ENCODE peak calls at places on chromosome 7, in seven cellular contexts. One of them, this sample, is unnamed.

GRCh38 chr7:131656980-131657725 is 100.7 kb upstream of the PODXL start:
- DNase-seq in stimulated activated CD4-positive, alpha-beta T cell treated with anti-CD3 and anti-CD28 coated beads, Interleukin-12 subunit alpha, Interleukin-12 subunit beta, amount 100 ng/mL, for 4 hours: no peak
- DNase-seq in occipital lobe: no peak
- DNase-seq in HEK293T: no peak
- DNase-seq in upper lobe of left lung: no peak
- DNase-seq in astrocyte of the hippocampus: no peak
- DNase-seq in ascending aorta: no peak
- DNase-seq in this sample: no peak

GRCh38 chr7:157269341-157270059 is 67.3 kb upstream of the DNAJB6 start:
- DNase-seq in ascending aorta: no peak
- DNase-seq in HEK293T: no peak
- DNase-seq in upper lobe of left lung: no peak
- DNase-seq in occipital lobe: no peak
- DNase-seq in stimulated activated CD4-positive, alpha-beta T cell treated with anti-CD3 and anti-CD28 coated beads, Interleukin-12 subunit alpha, Interleukin-12 subunit beta, amount 100 ng/mL, for 4 hours: no peak
- DNase-seq in astrocyte of the hippocampus: no peak
- DNase-seq in this sample: no peak

GRCh38 chr7:7867835-7868234 is 100.8 kb upstream of the GLCCI1 start:
- DNase-seq in ascending aorta: no peak
- DNase-seq in upper lobe of left lung: no peak
- DNase-seq in stimulated activated CD4-positive, alpha-beta T cell treated with anti-CD3 and anti-CD28 coated beads, Interleukin-12 subunit alpha, Interleukin-12 subunit beta, amount 100 ng/mL, for 4 hours: no peak
- DNase-seq in occipital lobe: no peak
- DNase-seq in HEK293T: no peak
- DNase-seq in astrocyte of the hippocampus: no peak
- DNase-seq in this sample: no peak

GRCh38 chr7:157928808-157929425 is 592.1 kb downstream of the DNAJB6 start:
- DNase-seq in occipital lobe: no peak
- DNase-seq in stimulated activated CD4-positive, alpha-beta T cell treated with anti-CD3 and anti-CD28 coated beads, Interleukin-12 subunit alpha, Interleukin-12 subunit beta, amount 100 ng/mL, for 4 hours: no peak
- DNase-seq in HEK293T: no peak
- DNase-seq in ascending aorta: no peak
- DNase-seq in upper lobe of left lung: no peak
- DNase-seq in astrocyte of the hippocampus: no peak
- DNase-seq in this sample: no peak

GRCh38 chr7:158244873-158245723 is 342.5 kb downstream of the PTPRN2 start:
- DNase-seq in stimulated activated CD4-positive, alpha-beta T cell treated with anti-CD3 and anti-CD28 coated beads, Interleukin-12 subunit alpha, Interleukin-12 subunit beta, amount 100 ng/mL, for 4 hours: no peak
- DNase-seq in upper lobe of left lung: peak
- DNase-seq in ascending aorta: no peak
- DNase-seq in HEK293T: no peak
- DNase-seq in astrocyte of the hippocampus: no peak
- DNase-seq in occipital lobe: no peak
- DNase-seq in this sample: no peak

GRCh38 chr7:69245646-69246045 is 352.6 kb upstream of the AUTS2 start:
- DNase-seq in HEK293T: no peak
- DNase-seq in ascending aorta: no peak
- DNase-seq in astrocyte of the hippocampus: peak
- DNase-seq in stimulated activated CD4-positive, alpha-beta T cell treated with anti-CD3 and anti-CD28 coated beads, Interleukin-12 subunit alpha, Interleukin-12 subunit beta, amount 100 ng/mL, for 4 hours: no peak
- DNase-seq in occipital lobe: no peak
- DNase-seq in upper lobe of left lung: no peak
- DNase-seq in this sample: no peak

GRCh38 chr7:55973747-55974250 is 9.4 kb downstream of the NIPSNAP2 start:
- DNase-seq in astrocyte of the hippocampus: no peak
- DNase-seq in upper lobe of left lung: no peak
- DNase-seq in stimulated activated CD4-positive, alpha-beta T cell treated with anti-CD3 and anti-CD28 coated beads, Interleukin-12 subunit alpha, Interleukin-12 subunit beta, amount 100 ng/mL, for 4 hours: no peak
- DNase-seq in ascending aorta: no peak
- DNase-seq in occipital lobe: no peak
- DNase-seq in HEK293T: no peak
- DNase-seq in this sample: no peak

GRCh38 chr7:92448185-92448747 is 984 bp downstream of the GATAD1 start:
- DNase-seq in occipital lobe: no peak
- DNase-seq in ascending aorta: no peak
- DNase-seq in astrocyte of the hippocampus: peak
- DNase-seq in HEK293T: peak
- DNase-seq in stimulated activated CD4-positive, alpha-beta T cell treated with anti-CD3 and anti-CD28 coated beads, Interleukin-12 subunit alpha, Interleukin-12 subunit beta, amount 100 ng/mL, for 4 hours: peak
- DNase-seq in upper lobe of left lung: no peak
- DNase-seq in this sample: no peak

GRCh38 chr7:14754631-14755030 is 147.9 kb downstream of the DGKB start:
- DNase-seq in occipital lobe: no peak
- DNase-seq in astrocyte of the hippocampus: peak
- DNase-seq in ascending aorta: no peak
- DNase-seq in upper lobe of left lung: no peak
- DNase-seq in HEK293T: no peak
- DNase-seq in stimulated activated CD4-positive, alpha-beta T cell treated with anti-CD3 and anti-CD28 coated beads, Interleukin-12 subunit alpha, Interleukin-12 subunit beta, amount 100 ng/mL, for 4 hours: no peak
- DNase-seq in this sample: no peak

GRCh38 chr7:49611951-49612350 is 161.5 kb upstream of the VWC2 start:
- DNase-seq in upper lobe of left lung: no peak
- DNase-seq in occipital lobe: no peak
- DNase-seq in HEK293T: no peak
- DNase-seq in stimulated activated CD4-positive, alpha-beta T cell treated with anti-CD3 and anti-CD28 coated beads, Interleukin-12 subunit alpha, Interleukin-12 subunit beta, amount 100 ng/mL, for 4 hours: no peak
- DNase-seq in ascending aorta: no peak
- DNase-seq in astrocyte of the hippocampus: no peak
- DNase-seq in this sample: no peak

GRCh38 chr7:55557666-55558188 is 14.6 kb downstream of the VOPP1 start:
- DNase-seq in occipital lobe: no peak
- DNase-seq in HEK293T: no peak
- DNase-seq in stimulated activated CD4-positive, alpha-beta T cell treated with anti-CD3 and anti-CD28 coated beads, Interleukin-12 subunit alpha, Interleukin-12 subunit beta, amount 100 ng/mL, for 4 hours: no peak
- DNase-seq in upper lobe of left lung: no peak
- DNase-seq in ascending aorta: no peak
- DNase-seq in astrocyte of the hippocampus: no peak
- DNase-seq in this sample: no peak

GRCh38 chr7:75804004-75804403 is 9.6 kb downstream of the CCL24 start:
- DNase-seq in occipital lobe: no peak
- DNase-seq in stimulated activated CD4-positive, alpha-beta T cell treated with anti-CD3 and anti-CD28 coated beads, Interleukin-12 subunit alpha, Interleukin-12 subunit beta, amount 100 ng/mL, for 4 hours: no peak
- DNase-seq in ascending aorta: no peak
- DNase-seq in astrocyte of the hippocampus: no peak
- DNase-seq in upper lobe of left lung: no peak
- DNase-seq in HEK293T: no peak
- DNase-seq in this sample: no peak

GRCh38 chr7:79137942-79138341 is 315.5 kb downstream of the MAGI2 start:
- DNase-seq in HEK293T: no peak
- DNase-seq in astrocyte of the hippocampus: no peak
- DNase-seq in stimulated activated CD4-positive, alpha-beta T cell treated with anti-CD3 and anti-CD28 coated beads, Interleukin-12 subunit alpha, Interleukin-12 subunit beta, amount 100 ng/mL, for 4 hours: no peak
- DNase-seq in ascending aorta: no peak
- DNase-seq in upper lobe of left lung: no peak
- DNase-seq in occipital lobe: no peak
- DNase-seq in this sample: no peak

GRCh38 chr7:20159226-20159747 is 57.9 kb downstream of the MACC1 start:
- DNase-seq in astrocyte of the hippocampus: no peak
- DNase-seq in HEK293T: no peak
- DNase-seq in occipital lobe: no peak
- DNase-seq in ascending aorta: no peak
- DNase-seq in upper lobe of left lung: no peak
- DNase-seq in stimulated activated CD4-positive, alpha-beta T cell treated with anti-CD3 and anti-CD28 coated beads, Interleukin-12 subunit alpha, Interleukin-12 subunit beta, amount 100 ng/mL, for 4 hours: no peak
- DNase-seq in this sample: no peak

GRCh38 chr7:77498659-77499379 is 38.3 kb upstream of the PTPN12 start:
- DNase-seq in occipital lobe: no peak
- DNase-seq in stimulated activated CD4-positive, alpha-beta T cell treated with anti-CD3 and anti-CD28 coated beads, Interleukin-12 subunit alpha, Interleukin-12 subunit beta, amount 100 ng/mL, for 4 hours: no peak
- DNase-seq in HEK293T: no peak
- DNase-seq in upper lobe of left lung: no peak
- DNase-seq in ascending aorta: no peak
- DNase-seq in astrocyte of the hippocampus: no peak
- DNase-seq in this sample: no peak

GRCh38 chr7:155455776-155456516 is 2.0 kb upstream of the EN2 start:
- DNase-seq in upper lobe of left lung: peak
- DNase-seq in stimulated activated CD4-positive, alpha-beta T cell treated with anti-CD3 and anti-CD28 coated beads, Interleukin-12 subunit alpha, Interleukin-12 subunit beta, amount 100 ng/mL, for 4 hours: no peak
- DNase-seq in ascending aorta: no peak
- DNase-seq in HEK293T: no peak
- DNase-seq in astrocyte of the hippocampus: no peak
- DNase-seq in occipital lobe: no peak
- DNase-seq in this sample: no peak

GRCh38 chr7:132575987-132576722 is at the start of gene PLXNA4:
- DNase-seq in upper lobe of left lung: peak
- DNase-seq in ascending aorta: no peak
- DNase-seq in stimulated activated CD4-positive, alpha-beta T cell treated with anti-CD3 and anti-CD28 coated beads, Interleukin-12 subunit alpha, Interleukin-12 subunit beta, amount 100 ng/mL, for 4 hours: no peak
- DNase-seq in HEK293T: peak
- DNase-seq in occipital lobe: peak
- DNase-seq in astrocyte of the hippocampus: peak
- DNase-seq in this sample: no peak

GRCh38 chr7:964401-965231 is 10.1 kb upstream of the ADAP1 start:
- DNase-seq in occipital lobe: peak
- DNase-seq in astrocyte of the hippocampus: peak
- DNase-seq in stimulated activated CD4-positive, alpha-beta T cell treated with anti-CD3 and anti-CD28 coated beads, Interleukin-12 subunit alpha, Interleukin-12 subunit beta, amount 100 ng/mL, for 4 hours: no peak
- DNase-seq in HEK293T: peak
- DNase-seq in ascending aorta: peak
- DNase-seq in upper lobe of left lung: peak
- DNase-seq in this sample: peak

GRCh38 chr7:27229448-27229847 is 13.2 kb upstream of the EVX1 start:
- DNase-seq in HEK293T: no peak
- DNase-seq in occipital lobe: no peak
- DNase-seq in stimulated activated CD4-positive, alpha-beta T cell treated with anti-CD3 and anti-CD28 coated beads, Interleukin-12 subunit alpha, Interleukin-12 subunit beta, amount 100 ng/mL, for 4 hours: no peak
- DNase-seq in astrocyte of the hippocampus: no peak
- DNase-seq in upper lobe of left lung: no peak
- DNase-seq in ascending aorta: no peak
- DNase-seq in this sample: no peak

GRCh38 chr7:3884543-3884942 is 583.5 kb downstream of the SDK1 start:
- DNase-seq in astrocyte of the hippocampus: peak
- DNase-seq in occipital lobe: no peak
- DNase-seq in upper lobe of left lung: no peak
- DNase-seq in HEK293T: no peak
- DNase-seq in stimulated activated CD4-positive, alpha-beta T cell treated with anti-CD3 and anti-CD28 coated beads, Interleukin-12 subunit alpha, Interleukin-12 subunit beta, amount 100 ng/mL, for 4 hours: no peak
- DNase-seq in ascending aorta: no peak
- DNase-seq in this sample: no peak

GRCh38 chr7:27520828-27521790 is 141.6 kb downstream of the HIBADH start:
- DNase-seq in HEK293T: no peak
- DNase-seq in stimulated activated CD4-positive, alpha-beta T cell treated with anti-CD3 and anti-CD28 coated beads, Interleukin-12 subunit alpha, Interleukin-12 subunit beta, amount 100 ng/mL, for 4 hours: no peak
- DNase-seq in upper lobe of left lung: peak
- DNase-seq in ascending aorta: no peak
- DNase-seq in astrocyte of the hippocampus: peak
- DNase-seq in occipital lobe: no peak
- DNase-seq in this sample: no peak